ENCODE peak calls at places on chromosomes 13 and 19, in six cellular contexts. M is Peyer's patch; I is activated CD4-positive, alpha-beta T cell treated with anti-CD3 and anti-CD28 coated beads, Interleukin-2, amount 50 U/mL, for 24 hours; J is GOT3; U is activated T-cell treated with anti-CD3 and anti-CD28 coated beads for 1 hour; R is activated naive CD4-positive, alpha-beta T cell. S is an unnamed sample.
A peak's percentile ranks its signal among the peaks of the same experiment; 100 is the strongest.

GRCh38 chr13:26987614-26988013 is 184.0 kb downstream of the USP12 start:
- DNase-seq in M (no peak), I (no peak), J (no peak), U (no peak), R (no peak), S (no peak)

GRCh38 chr13:64591981-64592380 is 2638.2 kb downstream of the PCDH9 start:
- DNase-seq in M (no peak), I (no peak), J (no peak), U (no peak), R (no peak), S (no peak)

GRCh38 chr19:28615546-28615916 is 597.4 kb downstream of the UQCRFS1 start:
- DNase-seq in M (no peak), I (no peak), J (no peak), U (no peak), R (no peak), S (no peak)

GRCh38 chr19:55454787-55455243 is 6.6 kb downstream of the ISOC2 start:
- DNase-seq in M (no peak), I (no peak), J (no peak), U (peak; percentile 35), R (no peak), S (no peak)

GRCh38 chr19:10238172-10238783 is 7.1 kb upstream of the S1PR2 start:
- DNase-seq in M (no peak), I (no peak), J (no peak), U (no peak), R (no peak), S (no peak)

GRCh38 chr19:17296278-17296677 is 6.9 kb downstream of the ABHD8 start:
- DNase-seq in M (no peak), I (no peak), J (no peak), U (no peak), R (no peak), S (no peak)

GRCh38 chr13:109779074-109779473 is 7.3 kb downstream of the IRS2 start:
- DNase-seq in M (no peak), I (no peak), J (no peak), U (no peak), R (no peak), S (no peak)

GRCh38 chr13:80337011-80337688 is 3.8 kb downstream of the SPRY2 start:
- DNase-seq in M (no peak), I (no peak), J (no peak), U (no peak), R (no peak), S (no peak)

GRCh38 chr13:87131611-87132010 is 539.6 kb upstream of the SLITRK5 start:
- DNase-seq in M (no peak), I (no peak), J (no peak), U (no peak), R (no peak), S (no peak)

GRCh38 chr19:28905996-28906395 is 307.0 kb downstream of the UQCRFS1 start:
- DNase-seq in M (no peak), I (no peak), J (no peak), U (no peak), R (no peak), S (no peak)

GRCh38 chr19:6409346-6409745 is 15.3 kb downstream of the KHSRP start:
- DNase-seq in M (no peak), I (no peak), J (no peak), U (no peak), R (no peak), S (no peak)

GRCh38 chr13:40026741-40027140 is 371.3 kb downstream of the COG6 start:
- DNase-seq in M (no peak), I (peak; percentile 30), J (no peak), U (no peak), R (no peak), S (no peak)

GRCh38 chr13:27024781-27025492 is 146.7 kb downstream of the USP12 start:
- DNase-seq in M (no peak), I (no peak), J (no peak), U (no peak), R (no peak), S (no peak)

GRCh38 chr13:31090921-31091624 is 70.6 kb downstream of the HSPH1 start:
- DNase-seq in M (no peak), I (no peak), J (no peak), U (no peak), R (no peak), S (no peak)

GRCh38 chr13:74767031-74767430 is 632.8 kb upstream of the KLF12 start:
- DNase-seq in M (no peak), I (no peak), J (no peak), U (no peak), R (no peak), S (no peak)

GRCh38 chr13:37129867-37130266 is 24.4 kb upstream of the CSNK1A1L start:
- DNase-seq in M (no peak), I (no peak), J (no peak), U (no peak), R (no peak), S (no peak)

GRCh38 chr13:113207890-113208423 is 512 bp downstream of the PCID2 start:
- DNase-seq in M (no peak), I (peak; percentile 21), J (no peak), U (no peak), R (no peak), S (peak; percentile 65)

GRCh38 chr19:41616785-41617621 is 9.9 kb downstream of the CEACAM4 start:
- DNase-seq in M (no peak), I (no peak), J (no peak), U (no peak), R (no peak), S (no peak)

GRCh38 chr19:18270304-18270703 is 3.9 kb downstream of the IQCN start:
- DNase-seq in M (no peak), I (no peak), J (no peak), U (no peak), R (no peak), S (no peak)

GRCh38 chr13:103692442-103692841 is 626.2 kb upstream of the SLC10A2 start:
- DNase-seq in M (no peak), I (no peak), J (no peak), U (no peak), R (no peak), S (no peak)

GRCh38 chr13:107250626-107251025 is 682.7 kb upstream of the ARGLU1 start:
- DNase-seq in M (no peak), I (no peak), J (no peak), U (no peak), R (no peak), S (no peak)

GRCh38 chr19:13712767-13713201 is 51.5 kb upstream of the MRI1 start:
- DNase-seq in M (no peak), I (no peak), J (no peak), U (no peak), R (no peak), S (no peak)

GRCh38 chr13:113633485-113633873 is 24.5 kb downstream of the ATP4B start:
- DNase-seq in M (no peak), I (no peak), J (no peak), U (no peak), R (no peak), S (no peak)

GRCh38 chr19:33310606-33311325 is 8.4 kb upstream of the CEBPA start:
- DNase-seq in M (no peak), I (no peak), J (no peak), U (no peak), R (no peak), S (no peak)

GRCh38 chr13:111039735-111040134 is 75.4 kb upstream of the ARHGEF7 start:
- DNase-seq in M (no peak), I (no peak), J (no peak), U (no peak), R (no peak), S (no peak)

GRCh38 chr13:77306458-77306857 is 20.4 kb downstream of the MYCBP2 start:
- DNase-seq in M (no peak), I (no peak), J (no peak), U (no peak), R (no peak), S (no peak)

GRCh38 chr13:53058077-53058660 is 29.6 kb downstream of the OLFM4 start:
- DNase-seq in M (no peak), I (no peak), J (no peak), U (no peak), R (no peak), S (no peak)

GRCh38 chr13:23288564-23288963 is 107.8 kb downstream of the SGCG start:
- DNase-seq in M (no peak), I (no peak), J (no peak), U (no peak), R (no peak), S (no peak)